ENCODE peak calls at places on chromosome 4, in five cellular contexts. F, G, K, V and P are unnamed samples.

GRCh38 chr4:151931563-151931962 is 170.8 kb upstream of the GATB start:
- DNase-seq in K (no peak), V (no peak), F (no peak), G (no peak), P (no peak)

GRCh38 chr4:39348371-39349265 is 17.5 kb downstream of the RFC1 start:
- DNase-seq in G (no peak), F (no peak), V (no peak), K (no peak), P (no peak)

GRCh38 chr4:84220990-84221389 is 278.1 kb downstream of the NKX6-1 start:
- DNase-seq in K (no peak), V (no peak), F (no peak), G (no peak), P (no peak)

GRCh38 chr4:33071552-33071951 is 2351.4 kb downstream of the PCDH7 start:
- DNase-seq in K (no peak), F (no peak), V (no peak), G (no peak), P (no peak)

GRCh38 chr4:175540151-175540550 is 271.9 kb downstream of the GPM6A start:
- DNase-seq in G (peak; percentile 5), F (no peak), K (no peak), V (no peak), P (no peak)

GRCh38 chr4:8422786-8423185 is 17.7 kb downstream of the ACOX3 start:
- DNase-seq in F (no peak), G (no peak), K (no peak), V (no peak), P (no peak)

GRCh38 chr4:150268444-150268843 is 190.2 kb downstream of the DCLK2 start:
- DNase-seq in F (no peak), G (no peak), V (no peak), K (no peak), P (no peak)

GRCh38 chr4:158895797-158896442 is 127.1 kb downstream of the FNIP2 start:
- DNase-seq in G (peak; percentile 28), V (no peak), K (no peak), F (peak; percentile 26), P (peak; percentile 24)

GRCh38 chr4:84677995-84678394 is 95.1 kb downstream of the CDS1 start:
- DNase-seq in V (no peak), K (no peak), G (no peak), F (no peak), P (no peak)